ENCODE peak calls at places on chromosomes 5 and 9, in four cellular contexts. D is H1, B is IMR-90, A is mesenchymal stem cell. L is an unnamed sample.

GRCh38 chr9:137452761-137453642 is 6.1 kb downstream of the NSMF start:
- DNase-seq in B (no peak), A (no peak), D (no peak), L (no peak)

GRCh38 chr5:1336749-1337489 is 8.0 kb downstream of the CLPTM1L start:
- DNase-seq in A (no peak), D (no peak), B (no peak), L (no peak)

GRCh38 chr5:57311921-57312320 is 138.1 kb downstream of the GPBP1 start:
- DNase-seq in A (no peak), B (no peak), D (no peak), L (no peak)

GRCh38 chr9:130137081-130137869 is 34.9 kb upstream of the NCS1 start:
- DNase-seq in A (no peak), D (no peak), B (no peak), L (no peak)

GRCh38 chr9:121275781-121276658 is 8.1 kb downstream of the GSN start:
- DNase-seq in B (no peak), A (no peak), D (no peak), L (no peak)

GRCh38 chr5:160555836-160556660 is 134.4 kb downstream of the PTTG1 start:
- DNase-seq in D (no peak), A (no peak), B (no peak), L (no peak)

GRCh38 chr9:77440057-77440456 is 208.1 kb downstream of the GNA14 start:
- DNase-seq in A (no peak), B (peak; percentile 47), D (no peak), L (peak; percentile 67)

GRCh38 chr5:129858126-129858675 is 46.1 kb upstream of the CHSY3 start:
- DNase-seq in A (no peak), B (no peak), D (no peak), L (no peak)

GRCh38 chr9:110351009-110351467 is 13.4 kb upstream of the TXNDC8 start:
- DNase-seq in B (peak; percentile 80), D (no peak), A (peak; percentile 73), L (peak; percentile 52)

GRCh38 chr5:81971694-81972495 is at the start of gene ATG10:
- DNase-seq in A (peak; percentile 93), B (peak; percentile 90), D (peak; percentile 80), L (peak; percentile 97)

GRCh38 chr9:126723807-126724172 is 81.0 kb upstream of the ZBTB43 start:
- DNase-seq in D (no peak), A (peak; percentile 29), B (no peak), L (peak; percentile 90)

GRCh38 chr9:34047864-34048729 is 590 bp downstream of the UBAP2 start:
- DNase-seq in D (no peak), A (no peak), B (no peak), L (peak; percentile 62)

GRCh38 chr9:119005162-119005561 is 364.1 kb downstream of the BRINP1 start:
- DNase-seq in B (no peak), A (no peak), D (no peak), L (peak; percentile 74)

GRCh38 chr5:151678146-151678545 is 8.6 kb downstream of the SPARC start:
- DNase-seq in A (peak; percentile 70), D (no peak), B (peak; percentile 68), L (no peak)

GRCh38 chr5:59064256-59064655 is 481.4 kb downstream of the RAB3C start:
- DNase-seq in D (no peak), A (no peak), B (no peak), L (no peak)

GRCh38 chr9:22413884-22414283 is 32.7 kb upstream of the DMRTA1 start:
- DNase-seq in A (no peak), D (no peak), B (no peak), L (no peak)

GRCh38 chr5:102866315-102866693 is 111.2 kb downstream of the PAM start:
- DNase-seq in D (no peak), B (peak; percentile 16), A (no peak), L (no peak)

GRCh38 chr5:131514316-131515275 is 120.4 kb downstream of the RAPGEF6 start:
- DNase-seq in A (no peak), B (peak; percentile 67), D (no peak), L (no peak)

GRCh38 chr9:3244963-3245653 is 280.7 kb downstream of the RFX3 start:
- DNase-seq in B (no peak), A (peak; percentile 61), D (no peak), L (peak; percentile 14)

GRCh38 chr9:5799314-5799713 is 33.6 kb downstream of the ERMP1 start:
- DNase-seq in A (peak; percentile 65), D (no peak), B (peak; percentile 59), L (peak; percentile 40)

GRCh38 chr9:124000784-124001444 is 10.7 kb upstream of the LHX2 start:
- DNase-seq in B (no peak), D (no peak), A (no peak), L (no peak)

GRCh38 chr5:159226451-159226850 is 17.1 kb upstream of the RNF145 start:
- DNase-seq in A (no peak), D (no peak), B (no peak), L (no peak)

GRCh38 chr5:125117556-125117955 is 371.1 kb upstream of the ZNF608 start:
- DNase-seq in D (no peak), A (no peak), B (peak; percentile 56), L (no peak)

GRCh38 chr9:118170032-118170955 is 466.1 kb downstream of the TLR4 start:
- DNase-seq in A (peak; percentile 52), B (no peak), D (peak; percentile 60), L (peak; percentile 80)

GRCh38 chr5:93800988-93801811 is 59.8 kb upstream of the POU5F2 start:
- DNase-seq in B (peak; percentile 64), D (no peak), A (peak; percentile 66), L (peak; percentile 35)

GRCh38 chr9:39588056-39588814 is 232.8 kb downstream of the SPATA31A1 start:
- DNase-seq in B (no peak), A (no peak), D (no peak), L (no peak)

GRCh38 chr9:121755581-121755980 is 104.1 kb downstream of the DAB2IP start:
- DNase-seq in B (no peak), D (no peak), A (no peak), L (no peak)

GRCh38 chr5:171755354-171755821 is 30.2 kb upstream of the SMIM23 start:
- DNase-seq in B (peak; percentile 23), A (peak; percentile 11), D (no peak), L (no peak)

GRCh38 chr9:126836216-126836615 is 24.2 kb upstream of the ZBTB34 start:
- DNase-seq in B (no peak), A (no peak), D (no peak), L (no peak)

GRCh38 chr5:143931986-143932385 is 120.0 kb downstream of the HMHB1 start:
- DNase-seq in A (no peak), B (no peak), D (no peak), L (no peak)

GRCh38 chr9:137466041-137466799 is 7.1 kb upstream of the NSMF start:
- DNase-seq in A (no peak), D (no peak), B (no peak), L (no peak)

GRCh38 chr9:108048406-108049025 is 558.9 kb upstream of the KLF4 start:
- DNase-seq in D (no peak), A (no peak), B (no peak), L (no peak)

GRCh38 chr9:35653611-35654010 is 2.9 kb upstream of the SIT1 start:
- DNase-seq in D (no peak), B (no peak), A (no peak), L (no peak)

GRCh38 chr5:158943057-158943456 is 156.7 kb downstream of the EBF1 start:
- DNase-seq in A (peak; percentile 93), D (no peak), B (peak; percentile 91), L (no peak)

GRCh38 chr5:64923151-64923685 is 154.5 kb downstream of the CWC27 start:
- DNase-seq in B (peak; percentile 84), A (peak; percentile 84), D (no peak), L (peak; percentile 53)

GRCh38 chr9:122258886-122259415 is 5.7 kb downstream of the RBM18 start:
- DNase-seq in A (no peak), B (no peak), D (no peak), L (no peak)

GRCh38 chr9:84207443-84208032 is 133.0 kb downstream of the SLC28A3 start:
- DNase-seq in B (no peak), A (no peak), D (no peak), L (no peak)

GRCh38 chr9:16103613-16104012 is 550.8 kb downstream of the CCDC171 start:
- DNase-seq in B (peak; percentile 33), A (no peak), D (no peak), L (no peak)

GRCh38 chr5:3639175-3639574 is 43.5 kb downstream of the IRX1 start:
- DNase-seq in A (no peak), D (no peak), B (no peak), L (peak; percentile 14)

GRCh38 chr9:82234160-82234943 is 245.8 kb downstream of the SPATA31D1 start:
- DNase-seq in B (no peak), A (no peak), D (no peak), L (no peak)
- H3K4ac ChIP-seq in B (no peak overlapping the region), A (no peak overlapping the region), D (no peak overlapping the region), L (no peak overlapping the region)

GRCh38 chr9:136078498-136079011 is 16.5 kb downstream of the NACC2 start:
- DNase-seq in D (no peak), A (no peak), B (no peak), L (no peak)
- H2BK5ac ChIP-seq in D (no peak overlapping the region), A (no peak overlapping the region), B (no peak overlapping the region), L (no peak overlapping the region)

GRCh38 chr5:176575488-176576422 is 26.6 kb downstream of the CDHR2 start:
- DNase-seq in D (no peak), B (no peak), A (no peak), L (no peak)
- H2BK15ac ChIP-seq in D (no peak overlapping the region), B (no peak overlapping the region), A (peak overlapping the region; percentile 52), L (no peak overlapping the region)

GRCh38 chr5:169347786-169348185 is 46.8 kb upstream of the SLIT3 start:
- DNase-seq in A (no peak), B (no peak), D (no peak), L (no peak)
- H3K4ac ChIP-seq in A (no peak overlapping the region), B (no peak overlapping the region), D (no peak overlapping the region), L (no peak overlapping the region)

GRCh38 chr5:121758640-121759039 is 93.0 kb upstream of the FTMT start:
- DNase-seq in A (no peak), D (no peak), B (no peak), L (peak; percentile 78)
- H2BK5ac ChIP-seq in A (no peak overlapping the region), D (no peak overlapping the region), B (no peak overlapping the region), L (no peak overlapping the region)